ENCODE peak calls at places on chromosomes 1 and 21, in five cellular contexts. G, H, P, S and B are unnamed samples.

GRCh38 chr1:8663915-8664331 is 153.5 kb downstream of the RERE start:
- DNase-seq in S (no peak), H (no peak), G (no peak), P (peak; percentile 68), B (no peak)

GRCh38 chr1:110183642-110184167 is 26.4 kb upstream of the KCNC4 start:
- DNase-seq in G (no peak), P (no peak), S (no peak), H (no peak), B (no peak)

GRCh38 chr1:38094711-38095336 is 48.2 kb upstream of the POU3F1 start:
- DNase-seq in H (no peak), P (no peak), S (no peak), G (no peak), B (no peak)

GRCh38 chr1:173403996-173404395 is 73.1 kb upstream of the PRDX6 start:
- DNase-seq in G (no peak), P (no peak), S (no peak), H (no peak), B (no peak)

GRCh38 chr1:205677152-205677551 is 3.2 kb downstream of the SLC45A3 start:
- DNase-seq in H (no peak), S (no peak), G (no peak), P (peak; percentile 48), B (no peak)

GRCh38 chr21:33848252-33848953 is 67.2 kb downstream of the ATP5PO start:
- DNase-seq in P (no peak), S (no peak), G (no peak), H (no peak), B (peak; percentile 7)

GRCh38 chr1:111174070-111174469 is 26.4 kb downstream of the DENND2D start:
- DNase-seq in P (no peak), G (no peak), S (no peak), H (no peak), B (no peak)

GRCh38 chr1:201530741-201531521 is 8.0 kb upstream of the NAV1 start:
- DNase-seq in G (no peak), S (peak; percentile 45), P (peak; percentile 43), H (peak; percentile 90), B (no peak)

GRCh38 chr1:95146637-95147036 is 29.5 kb downstream of the TLCD4 start:
- DNase-seq in G (no peak), S (no peak), P (no peak), H (no peak), B (no peak)

GRCh38 chr1:225973158-225973557 is 26.0 kb downstream of the SDE2 start:
- DNase-seq in S (no peak), G (no peak), H (no peak), P (no peak), B (no peak)

GRCh38 chr21:27423073-27423472 is 456.2 kb upstream of the ADAMTS5 start:
- DNase-seq in S (no peak), P (no peak), H (no peak), G (no peak), B (no peak)

GRCh38 chr1:22886211-22886610 is 86.5 kb downstream of the LACTBL1 start:
- DNase-seq in P (no peak), H (no peak), S (no peak), G (no peak), B (no peak)

GRCh38 chr1:164712131-164713031 is 153.4 kb downstream of the PBX1 start:
- DNase-seq in S (no peak), G (no peak), P (no peak), H (peak; percentile 39), B (no peak)

GRCh38 chr1:235067396-235068154 is 61.1 kb downstream of the TOMM20 start:
- DNase-seq in P (peak; percentile 58), H (peak; percentile 90), G (no peak), S (peak; percentile 94), B (peak; percentile 100)

GRCh38 chr21:38936237-38936636 is 130.5 kb downstream of the ETS2 start:
- DNase-seq in P (no peak), S (no peak), H (no peak), G (no peak), B (no peak)

GRCh38 chr1:219507432-219507831 is 105.5 kb downstream of the ZC3H11B start:
- DNase-seq in H (peak; percentile 6), S (no peak), G (no peak), P (no peak), B (no peak)

GRCh38 chr1:219506337-219506944 is 106.5 kb downstream of the ZC3H11B start:
- DNase-seq in H (peak; percentile 11), S (no peak), G (no peak), P (no peak), B (no peak)

GRCh38 chr1:219503549-219503948 is 109.4 kb downstream of the ZC3H11B start:
- DNase-seq in G (no peak), H (no peak), S (no peak), P (no peak), B (no peak)

GRCh38 chr1:219500327-219500897 is 112.5 kb downstream of the ZC3H11B start:
- DNase-seq in H (no peak), G (no peak), P (no peak), S (no peak), B (no peak)

DNA sequence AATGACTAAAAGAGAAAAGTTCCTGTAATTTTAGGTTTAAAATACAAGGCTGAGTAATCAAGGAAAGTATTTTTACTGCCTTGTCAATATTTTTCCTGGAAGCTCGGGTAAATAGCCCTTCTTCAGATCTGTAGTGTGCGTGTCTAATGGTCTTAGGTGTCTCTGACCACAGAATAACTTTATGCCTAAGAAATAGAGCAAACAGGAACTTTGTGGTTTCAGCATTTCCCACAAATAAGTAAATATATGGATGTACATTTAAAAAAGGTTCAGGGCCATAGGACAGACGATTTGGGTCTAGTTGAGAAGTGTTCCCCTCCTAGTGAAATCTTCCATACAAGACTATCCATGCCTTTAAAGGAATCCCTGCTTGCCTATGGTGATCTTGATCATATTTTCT is 107.0 kb downstream of the ZC3H11B start:
- DNase-seq in H (no peak), P (no peak), G (no peak), S (no peak), B (no peak)
- H3K27me3 ChIP-seq in H (no peaks in the 10 kb centered on the region), P (no peaks in the 10 kb centered on the region), G (no peaks in the 10 kb centered on the region), S (no peaks in the 10 kb centered on the region), B (no peaks in the 10 kb centered on the region)

DNA sequence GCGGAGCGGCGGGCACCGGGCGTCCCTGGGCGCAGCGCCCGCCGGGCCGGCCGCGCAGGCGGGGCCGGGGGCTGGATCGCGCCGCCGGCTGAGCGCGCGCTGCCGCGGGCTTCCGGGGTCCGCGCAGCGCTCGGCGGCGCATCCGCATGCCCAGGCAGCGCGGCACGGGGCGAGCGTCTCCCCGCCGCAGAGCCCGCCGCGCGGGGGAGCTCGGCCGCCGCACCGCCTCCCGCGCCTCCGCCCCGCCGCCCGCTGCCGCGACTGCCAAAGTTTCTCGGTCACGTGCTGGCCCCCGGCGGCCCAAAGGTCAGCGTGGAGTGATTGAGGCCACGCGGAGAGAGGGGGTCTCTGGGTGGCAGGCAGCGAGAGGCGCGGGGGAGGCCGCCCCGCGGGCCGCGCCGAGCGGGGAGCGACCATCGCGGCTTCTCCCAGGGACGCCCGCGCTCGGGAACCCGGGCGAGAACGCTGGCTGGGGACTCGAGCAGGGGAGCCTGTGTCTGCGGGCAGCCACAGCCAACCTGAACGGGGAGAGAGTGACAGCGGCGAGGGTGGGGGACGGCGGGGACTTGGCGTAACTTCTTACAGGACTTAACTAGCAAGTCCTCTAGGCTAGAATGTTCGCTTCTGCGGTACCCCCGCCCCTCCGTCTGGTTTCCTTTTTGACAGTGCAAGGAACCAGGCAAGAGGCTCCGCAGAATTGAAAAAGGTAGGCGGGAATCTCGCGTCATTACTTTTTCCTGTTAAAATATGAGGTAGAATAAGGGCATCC is at the start of gene ILDR2:
- DNase-seq in G (peak; percentile 25), S (peak; percentile 8), P (no peak), H (peak; percentile 65), B (no peak)
- TF ChIP-seq EZH2 in G (no peak), S (no peak), P (peak; percentile 43), H (no peak), B (peak; percentile 90)

GRCh38 chr21:40839551-40839950 is 7.4 kb downstream of the DSCAM start:
- DNase-seq in S (no peak), P (no peak), H (no peak), G (no peak), B (no peak)
- H3K27me3 ChIP-seq in S (no peaks in the 10 kb centered on the region), P (no peaks in the 10 kb centered on the region), H (peaks cover 9% of the 10 kb centered on the region), G (peaks cover 16% of the 10 kb centered on the region), B (no peaks in the 10 kb centered on the region)

GRCh38 chr1:2304282-2304681 is 76.2 kb downstream of the SKI start:
- DNase-seq in H (no peak), G (no peak), P (no peak), S (no peak), B (no peak)
- TF ChIP-seq EZH2 in H (no peak), G (no peak), P (no peak), S (no peak), B (no peak)

DNA sequence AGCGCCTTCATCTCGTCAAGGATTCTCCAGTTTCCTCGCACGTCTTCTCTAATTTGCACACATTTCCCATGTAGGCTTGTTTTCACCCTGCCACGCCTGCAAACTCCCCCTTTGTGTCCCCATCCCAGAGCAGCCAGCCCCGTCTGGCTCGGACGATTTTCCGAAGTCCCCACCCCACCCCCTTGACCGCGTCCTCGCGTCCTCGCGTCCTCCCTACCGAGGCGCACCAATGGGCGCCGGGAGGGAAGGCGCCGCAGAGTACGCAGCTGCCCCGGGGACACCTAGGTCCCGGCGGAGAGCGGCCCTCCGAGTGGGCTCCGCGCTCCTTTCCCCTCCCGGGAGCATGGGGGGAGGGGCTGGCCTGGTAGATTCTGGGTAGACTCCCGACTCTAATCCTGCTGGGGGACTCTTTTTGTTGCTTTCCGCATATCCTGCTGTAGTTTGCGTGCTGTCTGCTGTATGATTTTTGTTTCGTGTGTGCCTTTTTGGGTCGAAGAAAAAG is 1.3 kb downstream of the CACHD1 start:
- DNase-seq in H (peak; percentile 57), S (no peak), P (no peak), G (no peak), B (no peak)
- H3K27me3 ChIP-seq in H (no peaks in the 10 kb centered on the region), S (no peaks in the 10 kb centered on the region), P (peaks cover 48% of the 10 kb centered on the region), G (no peaks in the 10 kb centered on the region), B (peaks cover 15% of the 10 kb centered on the region)